ENCODE peak calls at places on chromosomes 3 and 15, in six cellular contexts. K is sigmoid colon, D is PC-3, C is fibroblast of lung, I is psoas muscle, H is left lung. O is an unnamed sample. For H3K36me3, the result is how much of the 10 kb centered on the place peaks cover.

GRCh38 chr3:82088749-82089148 is 327.3 kb upstream of the GBE1 start:
- DNase-seq in K (no peak), D (no peak), C (no peak), I (no peak), H (no peak), O (no peak)

GRCh38 chr15:85770014-85770721 is 24.6 kb downstream of the KLHL25 start:
- DNase-seq in K (no peak), D (no peak), C (no peak), I (no peak), H (peak), O (no peak)

GRCh38 chr3:188749010-188749617 is 422.7 kb upstream of the TPRG1 start:
- DNase-seq in K (no peak), D (peak), C (no peak), I (no peak), H (no peak), O (no peak)

GRCh38 chr3:49173792-49174170 is 2.4 kb downstream of the KLHDC8B start:
- DNase-seq in K (no peak), D (no peak), C (no peak), I (no peak), H (no peak), O (no peak)

GRCh38 chr15:47991376-47991775 is 129.4 kb upstream of the SLC24A5 start:
- DNase-seq in K (no peak), D (no peak), C (peak), I (no peak), H (no peak), O (no peak)

GRCh38 chr3:71168043-71168720 is 415.3 kb downstream of the FOXP1 start:
- DNase-seq in K (no peak), D (peak), C (peak), I (no peak), H (no peak), O (no peak)

GRCh38 chr3:80357761-80358160 is 590.0 kb upstream of the ROBO1 start:
- DNase-seq in K (no peak), D (no peak), C (no peak), I (no peak), H (no peak), O (no peak)

GRCh38 chr15:45169608-45170480 is 17.9 kb downstream of the SHF start:
- DNase-seq in K (no peak), D (no peak), C (no peak), I (no peak), H (no peak), O (no peak)

GRCh38 chr15:59492389-59493377 is 54.7 kb downstream of the FAM81A start:
- DNase-seq in K (peak), D (peak), C (peak), I (peak), H (no peak), O (peak)

DNA sequence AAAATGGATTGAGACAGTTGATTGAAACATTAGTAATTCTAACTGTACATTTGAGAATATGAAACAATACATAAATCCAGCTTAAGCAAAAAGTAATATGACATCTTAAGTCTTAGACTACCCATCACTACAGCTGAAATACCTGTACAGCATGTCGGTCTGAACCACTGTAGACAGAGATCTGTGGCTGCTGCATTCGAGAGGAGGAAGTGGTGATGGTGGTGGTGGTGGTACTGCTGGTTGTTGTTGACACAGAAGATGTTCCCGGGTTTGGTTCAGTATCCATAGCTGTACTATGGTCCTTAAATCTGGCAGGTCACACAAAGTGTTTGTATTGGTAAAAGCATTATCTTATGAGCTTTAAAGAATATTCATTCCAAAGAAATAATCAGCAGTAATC is 2.9 kb downstream of the PHC3 start:
- DNase-seq in K (no peak), D (no peak), C (no peak), I (no peak), H (no peak), O (no peak)
- H3K4me3 ChIP-seq in K (peak), D (peak), C (peak), I (peak), H (no peak), O (no peak)

GRCh38 chr15:98959640-98960007 is 48.0 kb downstream of the PGPEP1L start:
- DNase-seq in K (no peak), D (no peak), C (no peak), I (no peak), H (no peak), O (no peak)
- H3K36me3 ChIP-seq in K (half or more), D (under half), C (under half), I (half or more), H (half or more), O (under half)

DNA sequence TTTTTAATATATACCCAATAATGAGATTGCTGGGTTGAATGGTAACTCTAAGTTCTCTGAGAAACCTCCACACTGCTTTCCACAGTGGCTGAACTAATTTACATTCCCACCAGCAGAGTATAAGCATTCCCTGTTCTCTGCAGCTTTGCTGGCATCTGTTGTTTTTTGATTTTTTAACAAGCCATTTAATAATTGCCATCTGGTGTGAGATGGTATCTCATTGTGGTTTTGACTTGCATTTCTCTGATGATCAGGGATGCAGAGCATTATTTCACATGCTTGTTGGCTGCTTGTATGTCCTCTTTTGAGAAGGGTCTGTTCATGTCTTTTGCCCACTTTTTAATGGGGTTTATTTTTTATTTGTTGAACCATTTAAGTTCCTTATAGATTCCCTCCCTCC is 75.0 kb upstream of the EPHB3 start:
- DNase-seq in K (no peak), D (no peak), C (no peak), I (no peak), H (no peak), O (no peak)
- TF ChIP-seq CTCF in K (no peak), D (no peak), C (no peak), I (no peak), H (no peak), O (no peak)

GRCh38 chr15:100468265-100468664 is 60.5 kb downstream of the CERS3 start:
- DNase-seq in K (no peak), D (no peak), C (peak), I (no peak), H (no peak), O (no peak)

GRCh38 chr15:100476805-100477204 is 51.9 kb downstream of the CERS3 start:
- DNase-seq in K (no peak), D (no peak), C (no peak), I (no peak), H (no peak), O (no peak)

GRCh38 chr15:100466073-100466472 is 62.7 kb downstream of the CERS3 start:
- DNase-seq in K (no peak), D (no peak), C (no peak), I (no peak), H (no peak), O (no peak)

DNA sequence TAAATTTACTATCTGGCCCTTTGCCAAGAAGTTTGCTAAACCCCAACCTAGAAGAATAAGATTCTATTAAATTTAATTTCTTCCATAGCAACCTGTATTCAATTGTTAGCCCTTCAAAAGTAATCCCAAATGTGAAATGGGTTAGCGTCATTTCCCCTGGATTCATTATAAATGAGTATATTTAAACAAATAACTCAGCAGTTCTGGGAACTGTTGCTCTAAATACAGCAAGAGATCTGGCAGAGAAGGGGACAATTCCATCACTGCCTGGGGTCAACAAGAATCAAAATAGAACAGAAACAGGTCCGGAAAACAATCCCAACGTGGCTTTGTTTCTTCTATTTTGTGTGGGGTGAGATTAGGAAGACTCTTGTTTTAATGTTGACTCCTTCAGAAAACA is 56.7 kb downstream of the CERS3 start:
- DNase-seq in K (no peak), D (no peak), C (no peak), I (no peak), H (no peak), O (no peak)
- H3K4me3 ChIP-seq in K (no peak), D (no peak), C (no peak), I (no peak), H (no peak), O (no peak)

GRCh38 chr15:24966364-24967103 is 11.7 kb downstream of the SNRPN start:
- DNase-seq in K (no peak), D (peak), C (no peak), I (no peak), H (no peak), O (no peak)

GRCh38 chr15:24961967-24962366 is 7.2 kb downstream of the SNRPN start:
- DNase-seq in K (no peak), D (no peak), C (no peak), I (no peak), H (no peak), O (peak)

GRCh38 chr15:24957691-24958090 is 2.9 kb downstream of the SNRPN start:
- DNase-seq in K (no peak), D (no peak), C (no peak), I (no peak), H (no peak), O (no peak)

GRCh38 chr15:24962880-24963279 is 8.1 kb downstream of the SNRPN start:
- DNase-seq in K (no peak), D (no peak), C (no peak), I (no peak), H (no peak), O (no peak)
- H3K36me3 ChIP-seq in K (half or more), D (under half), C (under half), I (under half), H (half or more), O (under half)

GRCh38 chr15:30044377-30044776 is 38.4 kb upstream of the GOLGA8J start:
- DNase-seq in K (no peak), D (no peak), C (no peak), I (no peak), H (no peak), O (no peak)

GRCh38 chr15:30046414-30046813 is 36.3 kb upstream of the GOLGA8J start:
- DNase-seq in K (no peak), D (no peak), C (no peak), I (no peak), H (no peak), O (no peak)

GRCh38 chr15:30041868-30042267 is 40.9 kb upstream of the GOLGA8J start:
- DNase-seq in K (no peak), D (no peak), C (no peak), I (no peak), H (no peak), O (no peak)

GRCh38 chr15:30042556-30042955 is 40.2 kb upstream of the GOLGA8J start:
- DNase-seq in K (no peak), D (no peak), C (peak), I (no peak), H (no peak), O (no peak)

DNA sequence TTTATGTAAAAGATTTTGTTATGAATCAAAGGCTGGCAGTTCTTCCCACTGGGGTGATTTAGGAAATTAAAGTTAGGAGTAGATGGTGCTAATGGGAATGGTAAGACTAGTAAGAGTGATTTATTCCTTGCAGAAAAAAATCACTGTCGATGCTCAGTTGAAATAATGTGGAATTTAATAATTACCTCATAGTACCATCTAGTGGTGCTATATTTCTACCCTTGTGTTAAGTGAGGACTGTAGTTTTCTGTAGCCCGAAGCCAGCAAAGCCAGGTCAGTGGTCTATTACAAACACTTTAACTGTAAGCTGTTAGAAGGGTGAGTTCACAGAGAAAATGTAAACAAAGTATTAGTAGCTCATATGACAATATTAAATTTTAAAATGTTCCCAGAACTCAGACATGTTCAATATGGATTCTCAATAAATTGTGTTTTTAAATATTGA is 39.5 kb upstream of the GOLGA8J start:
- DNase-seq in K (no peak), D (peak), C (peak), I (no peak), H (no peak), O (no peak)
- TF ChIP-seq CTCF in K (peak), D (peak), C (peak), I (no peak), H (peak), O (no peak)

GRCh38 chr3:169354774-169355501 is 308.6 kb downstream of the MECOM start:
- DNase-seq in K (no peak), D (no peak), C (no peak), I (no peak), H (no peak), O (no peak)
- H3K4me3 ChIP-seq in K (no peak), D (no peak), C (no peak), I (no peak), H (no peak), O (no peak)

DNA sequence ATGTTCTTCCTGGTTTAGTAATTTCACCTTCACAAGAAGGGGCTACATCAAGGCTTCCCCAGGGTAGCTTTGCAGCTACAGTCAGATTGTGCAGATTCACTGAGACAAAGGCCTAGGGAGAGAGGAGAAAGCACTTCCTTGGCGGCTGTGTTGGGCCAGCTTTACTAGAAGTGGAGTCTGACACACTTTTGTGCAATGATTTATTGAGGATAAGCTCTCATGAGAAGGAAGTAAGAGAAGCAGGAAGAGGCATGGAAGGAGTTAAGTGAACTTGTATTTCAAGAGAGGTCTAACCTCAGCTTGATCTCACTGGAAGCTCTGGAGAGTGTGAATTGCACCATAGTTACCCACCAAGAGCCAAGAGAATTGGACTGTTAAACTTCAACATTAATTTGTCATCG is 78.9 kb downstream of the TGFBR2 start:
- DNase-seq in K (no peak), D (no peak), C (no peak), I (no peak), H (no peak), O (no peak)
- H3K36me3 ChIP-seq in K (under half), D (half or more), C (under half), I (under half), H (half or more), O (under half)

GRCh38 chr3:10695595-10696285 is 120.3 kb upstream of the SLC6A11 start:
- DNase-seq in K (no peak), D (no peak), C (no peak), I (no peak), H (no peak), O (no peak)

GRCh38 chr3:10697918-10698317 is 118.1 kb upstream of the SLC6A11 start:
- DNase-seq in K (peak), D (peak), C (no peak), I (no peak), H (no peak), O (no peak)

GRCh38 chr3:10694194-10694593 is 121.8 kb upstream of the SLC6A11 start:
- DNase-seq in K (no peak), D (no peak), C (no peak), I (no peak), H (no peak), O (no peak)

GRCh38 chr3:10692039-10692438 is 124.0 kb upstream of the SLC6A11 start:
- DNase-seq in K (no peak), D (no peak), C (no peak), I (no peak), H (no peak), O (no peak)

GRCh38 chr3:10693457-10693856 is 122.6 kb upstream of the SLC6A11 start:
- DNase-seq in K (no peak), D (peak), C (peak), I (no peak), H (no peak), O (no peak)
- TF ChIP-seq CTCF in K (no peak), D (peak), C (no peak), I (peak), H (no peak), O (no peak)